ENCODE peak calls at places on chromosomes 16 and 17, in six cellular contexts. M is coronary artery, K is fibroblast of lung, Z is kidney epithelial cell, Y is A549, B is left lung. E is an unnamed sample.

GRCh38 chr17:47159315-47159714 is 29.8 kb downstream of the CDC27 start:
- DNase-seq in M (no peak), Y (no peak), B (no peak), Z (no peak), K (no peak), E (no peak)

GRCh38 chr16:55944377-55944802 is 69.2 kb upstream of the CES5A start:
- DNase-seq in B (peak; percentile 57), Y (peak; percentile 36), Z (no peak), K (peak; percentile 47), M (no peak), E (peak; percentile 10)

GRCh38 chr17:15892679-15893332 is 52.1 kb upstream of the ADORA2B start:
- DNase-seq in Z (no peak), Y (no peak), K (peak; percentile 89), M (no peak), B (no peak), E (no peak)

GRCh38 chr16:74224828-74225227 is 71.8 kb upstream of the PSMD7 start:
- DNase-seq in K (peak; percentile 18), Y (no peak), B (no peak), M (no peak), Z (peak; percentile 4), E (no peak)

GRCh38 chr16:88747588-88748301 is 37.3 kb downstream of the PIEZO1 start:
- DNase-seq in Y (peak; percentile 91), K (no peak), B (no peak), Z (no peak), M (no peak), E (no peak)

GRCh38 chr16:28836761-28837064 is 9.4 kb downstream of the TUFM start:
- DNase-seq in Z (no peak), M (no peak), K (no peak), B (no peak), Y (no peak), E (no peak)

GRCh38 chr17:48722924-48723554 is at the start of gene PRAC2:
- DNase-seq in K (no peak), M (no peak), Y (no peak), Z (no peak), B (no peak), E (no peak)

GRCh38 chr16:58399718-58400633 is 7.7 kb downstream of the GINS3 start:
- DNase-seq in M (no peak), Y (no peak), Z (no peak), B (no peak), K (peak; percentile 12), E (no peak)

GRCh38 chr16:4500283-4500682 is 24.1 kb downstream of the HMOX2 start:
- DNase-seq in Z (no peak), B (no peak), K (peak; percentile 88), M (no peak), Y (peak; percentile 67), E (peak; percentile 55)

GRCh38 chr16:29820730-29821662 is 734 bp downstream of the MVP start:
- DNase-seq in B (peak; percentile 83), Y (peak; percentile 77), K (no peak), M (peak; percentile 80), Z (no peak), E (no peak)

GRCh38 chr16:15451098-15451731 is 16.8 kb downstream of the BMERB1 start:
- DNase-seq in B (no peak), K (no peak), Z (no peak), M (no peak), Y (no peak), E (no peak)

GRCh38 chr16:89047331-89048086 is 46.1 kb upstream of the ACSF3 start:
- DNase-seq in Y (no peak), M (no peak), Z (no peak), B (no peak), K (no peak), E (no peak)

GRCh38 chr17:13544292-13544691 is 57.4 kb downstream of the HS3ST3A1 start:
- DNase-seq in M (no peak), Z (peak; percentile 85), K (peak; percentile 100), B (peak; percentile 70), Y (no peak), E (peak; percentile 85)

GRCh38 chr17:40329981-40330794 is 21.2 kb downstream of the RARA start:
- DNase-seq in Y (no peak), K (no peak), B (peak; percentile 73), Z (no peak), M (no peak), E (no peak)

GRCh38 chr17:62760059-62760887 is 47.8 kb downstream of the MARCHF10 start:
- DNase-seq in B (no peak), M (no peak), Y (no peak), K (peak; percentile 75), Z (no peak), E (no peak)

GRCh38 chr16:86492267-86492960 is 17.9 kb upstream of the FOXF1 start:
- DNase-seq in B (no peak), Y (no peak), K (no peak), M (no peak), Z (no peak), E (no peak)

DNA sequence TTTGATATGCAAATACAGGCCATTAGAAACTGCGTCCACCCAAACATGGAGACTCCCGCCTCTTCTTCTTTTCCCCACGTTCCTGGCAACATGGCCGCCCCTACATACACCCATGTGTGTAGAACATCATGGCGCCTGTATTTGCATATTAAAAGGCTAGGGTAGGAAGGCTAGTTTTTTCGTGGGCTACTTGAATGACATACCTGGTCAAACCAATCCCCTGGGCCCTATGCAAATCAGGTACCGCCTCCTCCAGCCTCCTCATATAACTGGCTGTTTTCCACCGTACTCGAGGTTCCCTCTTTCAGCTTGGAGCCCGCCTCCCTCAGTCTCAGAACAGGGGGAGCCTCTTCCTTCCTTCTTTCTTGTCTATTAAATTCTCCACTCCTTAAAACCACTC is 840 bp upstream of the CD300LB start:
- DNase-seq in M (peak; percentile 63), Z (no peak), B (peak; percentile 80), K (no peak), Y (no peak), E (no peak)
- H3K4me3 ChIP-seq in M (no peak overlapping the region), Z (no peak overlapping the region), B (peak overlapping the region; percentile 39), K (no peak overlapping the region), Y (no peak overlapping the region), E (no peak overlapping the region)

GRCh38 chr16:80972611-80973010 is 34.1 kb downstream of the CMC2 start:
- DNase-seq in Y (no peak), B (no peak), Z (no peak), K (no peak), M (no peak), E (no peak)

GRCh38 chr16:80971814-80972213 is 34.9 kb downstream of the CMC2 start:
- DNase-seq in K (no peak), Z (no peak), Y (no peak), M (no peak), B (no peak), E (no peak)

GRCh38 chr16:80973991-80974390 is 32.7 kb downstream of the CMC2 start:
- DNase-seq in B (no peak), K (no peak), Z (no peak), Y (no peak), M (no peak), E (no peak)

GRCh38 chr16:80976946-80977345 is 29.7 kb downstream of the CMC2 start:
- DNase-seq in B (no peak), Z (no peak), M (no peak), K (no peak), Y (no peak), E (no peak)

DNA sequence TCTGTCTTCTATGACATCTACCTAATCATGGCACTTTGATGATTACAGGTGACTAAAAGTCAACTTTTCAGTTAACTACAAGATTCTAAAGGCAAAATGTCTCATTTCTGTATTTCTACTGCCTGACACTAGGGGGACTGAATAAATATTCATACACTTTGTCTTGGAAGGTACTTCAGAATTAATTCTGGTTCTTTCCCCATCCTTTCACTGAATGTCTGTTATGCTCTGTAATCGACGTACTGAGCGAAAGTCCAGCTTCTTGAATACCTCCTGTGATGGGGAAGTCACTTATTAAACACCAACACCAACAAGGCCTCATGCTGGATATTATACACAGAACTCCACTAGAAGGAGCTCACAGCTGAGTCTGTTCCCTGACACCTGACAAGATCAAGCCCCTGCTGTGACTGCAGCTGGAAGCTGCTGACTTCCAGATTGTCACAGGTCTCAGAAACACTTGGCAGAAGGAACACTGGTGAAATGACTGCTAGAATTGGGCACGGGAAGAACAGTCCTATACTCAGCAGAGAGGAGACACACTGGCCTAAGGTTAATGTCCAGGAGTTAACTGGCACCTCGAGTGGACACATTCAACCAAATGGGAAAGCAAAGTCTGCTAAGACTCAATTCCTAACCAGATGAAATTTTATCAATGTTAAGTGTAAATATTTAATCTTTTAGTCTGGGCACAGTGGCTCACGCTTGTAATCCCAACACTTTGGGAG is 31.9 kb downstream of the CMC2 start:
- DNase-seq in Y (no peak), K (no peak), B (no peak), Z (no peak), M (no peak), E (no peak)
- TF ChIP-seq CTCF in Y (peak; percentile 48), K (peak; percentile 18), B (no peak), Z (peak; percentile 36), M (no peak), E (peak; percentile 16)

DNA sequence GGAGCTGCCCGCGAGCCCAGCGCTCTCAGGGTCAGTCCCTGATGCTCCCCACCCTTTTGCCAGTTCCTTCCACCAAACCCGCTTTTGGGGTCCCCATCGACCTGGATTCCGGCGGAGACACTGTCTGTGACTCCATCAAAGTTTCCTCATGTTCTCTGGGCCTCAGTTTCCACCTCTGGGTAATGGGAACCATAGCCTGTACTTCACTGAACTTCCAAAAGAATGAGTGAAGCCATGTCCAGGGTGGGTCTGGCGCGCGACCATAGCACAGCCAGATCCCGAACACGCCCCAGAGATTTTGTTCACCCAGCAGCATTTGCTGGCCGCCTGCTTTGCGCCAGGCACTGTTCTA is 328 bp downstream of the SDR42E2 start:
- DNase-seq in Y (no peak), Z (no peak), K (no peak), B (no peak), M (no peak), E (no peak)
- H3K4me3 ChIP-seq in Y (peak overlapping the region; percentile 24), Z (no peak overlapping the region), K (no peak overlapping the region), B (peak overlapping the region; percentile 18), M (peak overlapping the region; percentile 47), E (no peak overlapping the region)

GRCh38 chr16:66935319-66936011 is at the start of gene CES2:
- DNase-seq in Y (no peak), Z (no peak), B (peak; percentile 69), M (peak; percentile 89), K (peak; percentile 46), E (no peak)

GRCh38 chr16:66937725-66938337 is 2.5 kb downstream of the CES2 start:
- DNase-seq in Y (no peak), M (no peak), B (no peak), Z (no peak), K (no peak), E (no peak)

GRCh38 chr16:66936462-66936861 is 1.1 kb downstream of the CES2 start:
- DNase-seq in Y (no peak), M (no peak), K (no peak), B (no peak), Z (no peak), E (no peak)

GRCh38 chr16:66939366-66939765 is 4.0 kb downstream of the CES2 start:
- DNase-seq in Z (no peak), Y (no peak), M (no peak), K (no peak), B (no peak), E (no peak)

DNA sequence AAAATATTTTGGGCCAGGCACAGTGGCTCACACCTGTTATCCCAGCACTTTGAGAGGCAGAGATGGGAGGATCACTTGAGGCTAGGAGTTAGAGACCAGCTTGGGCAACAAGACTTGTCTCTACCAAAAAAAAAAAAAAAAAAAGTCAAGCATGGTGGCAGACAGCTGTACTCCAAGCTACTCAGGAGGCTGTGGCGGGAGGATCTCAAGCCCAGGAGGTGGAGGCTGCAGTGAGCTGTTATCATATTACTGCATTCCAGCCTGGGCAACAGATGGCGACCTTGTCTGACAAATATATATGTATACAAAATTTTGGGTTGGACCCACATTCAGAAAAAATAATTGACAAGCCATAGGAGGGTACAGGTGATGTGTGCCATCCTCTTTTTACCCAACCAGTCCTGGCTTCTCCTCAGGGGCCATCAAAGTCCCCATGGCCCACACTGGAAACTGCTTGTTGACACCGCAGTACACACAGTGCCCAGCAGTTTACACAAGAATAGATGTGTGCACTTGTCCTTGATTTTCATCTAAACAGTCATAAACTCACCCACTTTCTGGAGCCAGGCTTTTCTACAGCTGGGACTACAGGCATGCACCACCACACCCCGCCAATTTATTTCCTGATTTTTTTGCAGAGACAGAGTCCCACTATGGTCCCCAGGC is 1.7 kb downstream of the CES2 start:
- DNase-seq in Y (no peak), Z (no peak), B (no peak), M (no peak), K (no peak), E (no peak)
- TF ChIP-seq CTCF in Y (no peak), Z (no peak), B (no peak), M (no peak), K (no peak), E (no peak)